ENCODE peak calls at places on chromosomes 1 and 21, in seven cellular contexts. One of them, this sample, is unnamed.

GRCh38 chr1:174800221-174800791 is 199.4 kb upstream of the CACYBP start:
- DNase-seq in NCI-H1930: no peak
- DNase-seq in stimulated activated CD8-positive, alpha-beta memory T cell treated with anti-CD3 and anti-CD28 coated beads, Interleukin-2, amount 100 ng/mL, for 48 hours: no peak
- DNase-seq in stimulated activated CD4-positive, alpha-beta T cell treated with anti-CD3 and anti-CD28 coated beads, Interleukin-1b, Interleukin-23, amount 100 ng/mL, for 24 hours: no peak
- DNase-seq in A172: no peak
- DNase-seq in thoracic aorta: no peak
- DNase-seq in CD8-positive, alpha-beta memory T cell: no peak
- DNase-seq in this sample: no peak

GRCh38 chr1:109996476-109996875 is 11.9 kb downstream of the AHCYL1 start:
- DNase-seq in thoracic aorta: no peak
- DNase-seq in A172: no peak
- DNase-seq in CD8-positive, alpha-beta memory T cell: no peak
- DNase-seq in stimulated activated CD8-positive, alpha-beta memory T cell treated with anti-CD3 and anti-CD28 coated beads, Interleukin-2, amount 100 ng/mL, for 48 hours: no peak
- DNase-seq in stimulated activated CD4-positive, alpha-beta T cell treated with anti-CD3 and anti-CD28 coated beads, Interleukin-1b, Interleukin-23, amount 100 ng/mL, for 24 hours: no peak
- DNase-seq in NCI-H1930: no peak
- DNase-seq in this sample: no peak

GRCh38 chr1:46753985-46754384 is 35.1 kb upstream of the EFCAB14 start:
- DNase-seq in NCI-H1930: no peak
- DNase-seq in stimulated activated CD4-positive, alpha-beta T cell treated with anti-CD3 and anti-CD28 coated beads, Interleukin-1b, Interleukin-23, amount 100 ng/mL, for 24 hours: no peak
- DNase-seq in CD8-positive, alpha-beta memory T cell: no peak
- DNase-seq in stimulated activated CD8-positive, alpha-beta memory T cell treated with anti-CD3 and anti-CD28 coated beads, Interleukin-2, amount 100 ng/mL, for 48 hours: no peak
- DNase-seq in thoracic aorta: no peak
- DNase-seq in A172: no peak
- DNase-seq in this sample: no peak

GRCh38 chr1:113388621-113389355 is 1.5 kb upstream of the MAGI3 start:
- DNase-seq in NCI-H1930: no peak
- DNase-seq in CD8-positive, alpha-beta memory T cell: no peak
- DNase-seq in stimulated activated CD8-positive, alpha-beta memory T cell treated with anti-CD3 and anti-CD28 coated beads, Interleukin-2, amount 100 ng/mL, for 48 hours: no peak
- DNase-seq in stimulated activated CD4-positive, alpha-beta T cell treated with anti-CD3 and anti-CD28 coated beads, Interleukin-1b, Interleukin-23, amount 100 ng/mL, for 24 hours: no peak
- DNase-seq in A172: peak; percentile 16
- DNase-seq in thoracic aorta: no peak
- DNase-seq in this sample: no peak

GRCh38 chr1:53860967-53861411 is 22.9 kb upstream of the NDC1 start:
- DNase-seq in A172: peak; percentile 58
- DNase-seq in stimulated activated CD8-positive, alpha-beta memory T cell treated with anti-CD3 and anti-CD28 coated beads, Interleukin-2, amount 100 ng/mL, for 48 hours: peak; percentile 8
- DNase-seq in stimulated activated CD4-positive, alpha-beta T cell treated with anti-CD3 and anti-CD28 coated beads, Interleukin-1b, Interleukin-23, amount 100 ng/mL, for 24 hours: peak; percentile 9
- DNase-seq in CD8-positive, alpha-beta memory T cell: peak; percentile 49
- DNase-seq in thoracic aorta: no peak
- DNase-seq in NCI-H1930: peak; percentile 39
- DNase-seq in this sample: peak; percentile 58

GRCh38 chr1:3085721-3086120 is 16.7 kb downstream of the PRDM16 start:
- DNase-seq in NCI-H1930: no peak
- DNase-seq in thoracic aorta: no peak
- DNase-seq in stimulated activated CD4-positive, alpha-beta T cell treated with anti-CD3 and anti-CD28 coated beads, Interleukin-1b, Interleukin-23, amount 100 ng/mL, for 24 hours: no peak
- DNase-seq in A172: no peak
- DNase-seq in stimulated activated CD8-positive, alpha-beta memory T cell treated with anti-CD3 and anti-CD28 coated beads, Interleukin-2, amount 100 ng/mL, for 48 hours: no peak
- DNase-seq in CD8-positive, alpha-beta memory T cell: no peak
- DNase-seq in this sample: no peak

GRCh38 chr1:152108899-152109222 is 6.4 kb downstream of the TCHH start:
- DNase-seq in stimulated activated CD8-positive, alpha-beta memory T cell treated with anti-CD3 and anti-CD28 coated beads, Interleukin-2, amount 100 ng/mL, for 48 hours: no peak
- DNase-seq in A172: no peak
- DNase-seq in NCI-H1930: no peak
- DNase-seq in stimulated activated CD4-positive, alpha-beta T cell treated with anti-CD3 and anti-CD28 coated beads, Interleukin-1b, Interleukin-23, amount 100 ng/mL, for 24 hours: no peak
- DNase-seq in thoracic aorta: no peak
- DNase-seq in CD8-positive, alpha-beta memory T cell: no peak
- DNase-seq in this sample: no peak

GRCh38 chr21:14864211-14865021 is 200.4 kb downstream of the NRIP1 start:
- DNase-seq in NCI-H1930: peak; percentile 14
- DNase-seq in thoracic aorta: no peak
- DNase-seq in stimulated activated CD8-positive, alpha-beta memory T cell treated with anti-CD3 and anti-CD28 coated beads, Interleukin-2, amount 100 ng/mL, for 48 hours: peak; percentile 16
- DNase-seq in A172: peak; percentile 62
- DNase-seq in CD8-positive, alpha-beta memory T cell: no peak
- DNase-seq in stimulated activated CD4-positive, alpha-beta T cell treated with anti-CD3 and anti-CD28 coated beads, Interleukin-1b, Interleukin-23, amount 100 ng/mL, for 24 hours: peak; percentile 11
- DNase-seq in this sample: peak; percentile 48

GRCh38 chr1:11518791-11519628 is 40.1 kb downstream of the DISP3 start:
- DNase-seq in thoracic aorta: no peak
- DNase-seq in stimulated activated CD4-positive, alpha-beta T cell treated with anti-CD3 and anti-CD28 coated beads, Interleukin-1b, Interleukin-23, amount 100 ng/mL, for 24 hours: no peak
- DNase-seq in NCI-H1930: no peak
- DNase-seq in A172: no peak
- DNase-seq in stimulated activated CD8-positive, alpha-beta memory T cell treated with anti-CD3 and anti-CD28 coated beads, Interleukin-2, amount 100 ng/mL, for 48 hours: no peak
- DNase-seq in CD8-positive, alpha-beta memory T cell: no peak
- DNase-seq in this sample: no peak

GRCh38 chr1:179146916-179147315 is 65.0 kb downstream of the TOR3A start:
- DNase-seq in CD8-positive, alpha-beta memory T cell: no peak
- DNase-seq in stimulated activated CD8-positive, alpha-beta memory T cell treated with anti-CD3 and anti-CD28 coated beads, Interleukin-2, amount 100 ng/mL, for 48 hours: no peak
- DNase-seq in NCI-H1930: no peak
- DNase-seq in thoracic aorta: no peak
- DNase-seq in stimulated activated CD4-positive, alpha-beta T cell treated with anti-CD3 and anti-CD28 coated beads, Interleukin-1b, Interleukin-23, amount 100 ng/mL, for 24 hours: no peak
- DNase-seq in A172: no peak
- DNase-seq in this sample: no peak

GRCh38 chr1:27588256-27589232 is 15.4 kb downstream of the AHDC1 start:
- DNase-seq in thoracic aorta: no peak
- DNase-seq in stimulated activated CD4-positive, alpha-beta T cell treated with anti-CD3 and anti-CD28 coated beads, Interleukin-1b, Interleukin-23, amount 100 ng/mL, for 24 hours: no peak
- DNase-seq in A172: no peak
- DNase-seq in stimulated activated CD8-positive, alpha-beta memory T cell treated with anti-CD3 and anti-CD28 coated beads, Interleukin-2, amount 100 ng/mL, for 48 hours: no peak
- DNase-seq in NCI-H1930: no peak
- DNase-seq in CD8-positive, alpha-beta memory T cell: no peak
- DNase-seq in this sample: no peak

GRCh38 chr1:30968220-30968971 is 59.8 kb upstream of the SDC3 start:
- DNase-seq in stimulated activated CD8-positive, alpha-beta memory T cell treated with anti-CD3 and anti-CD28 coated beads, Interleukin-2, amount 100 ng/mL, for 48 hours: no peak
- DNase-seq in CD8-positive, alpha-beta memory T cell: no peak
- DNase-seq in stimulated activated CD4-positive, alpha-beta T cell treated with anti-CD3 and anti-CD28 coated beads, Interleukin-1b, Interleukin-23, amount 100 ng/mL, for 24 hours: no peak
- DNase-seq in NCI-H1930: no peak
- DNase-seq in A172: no peak
- DNase-seq in thoracic aorta: no peak
- DNase-seq in this sample: no peak

This sample was measured in GM10248.